ENCODE peak calls at places on chromosomes 3 and 15, in six cellular contexts. H, M, I, U, L and C are unnamed samples.

GRCh38 chr3:151476344-151477018 is 15.6 kb upstream of the IGSF10 start:
- DNase-seq in H (no peak), M (no peak), I (no peak), U (no peak), L (no peak), C (no peak)

GRCh38 chr3:135982404-135982761 is 16.9 kb downstream of the PPP2R3A start:
- DNase-seq in H (no peak), M (peak; percentile 39), I (no peak), U (no peak), L (peak; percentile 52), C (no peak)

GRCh38 chr3:190718691-190719090 is 143.8 kb downstream of the GMNC start:
- DNase-seq in H (no peak), M (peak; percentile 85), I (no peak), U (no peak), L (peak; percentile 89), C (peak; percentile 57)

GRCh38 chr15:52518487-52518886 is 10.2 kb downstream of the MYO5A start:
- DNase-seq in H (no peak), M (peak; percentile 23), I (no peak), U (no peak), L (peak; percentile 63), C (no peak)

GRCh38 chr3:112333002-112333385 is at the start of gene CD200:
- DNase-seq in H (peak; percentile 12), M (peak; percentile 60), I (peak; percentile 81), U (peak; percentile 51), L (peak; percentile 16), C (peak; percentile 69)

GRCh38 chr3:127263586-127264231 is 24.1 kb downstream of the PRR20G start:
- DNase-seq in H (no peak), M (no peak), I (no peak), U (peak; percentile 21), L (no peak), C (no peak)

GRCh38 chr3:115022214-115022613 is 124.9 kb downstream of the ZBTB20 start:
- DNase-seq in H (no peak), M (no peak), I (no peak), U (no peak), L (peak; percentile 0), C (peak; percentile 44)

GRCh38 chr3:137714551-137714950 is 49.6 kb upstream of the SOX14 start:
- DNase-seq in H (no peak), M (no peak), I (no peak), U (no peak), L (no peak), C (no peak)

GRCh38 chr15:73679180-73679579 is 5.0 kb upstream of the CD276 start:
- DNase-seq in H (no peak), M (no peak), I (no peak), U (no peak), L (no peak), C (no peak)

GRCh38 chr3:134846943-134847342 is 51.9 kb downstream of the EPHB1 start:
- DNase-seq in H (no peak), M (peak; percentile 93), I (peak; percentile 29), U (no peak), L (peak; percentile 46), C (peak; percentile 52)

GRCh38 chr3:188389711-188390346 is 235.9 kb downstream of the LPP start:
- DNase-seq in H (peak; percentile 92), M (no peak), I (no peak), U (peak; percentile 57), L (no peak), C (no peak)

GRCh38 chr3:39910828-39911464 is 101.5 kb downstream of the MYRIP start:
- DNase-seq in H (no peak), M (peak; percentile 60), I (no peak), U (no peak), L (no peak), C (peak; percentile 26)

GRCh38 chr3:196796317-196796716 is 56.7 kb downstream of the PAK2 start:
- DNase-seq in H (no peak), M (no peak), I (no peak), U (no peak), L (no peak), C (no peak)

GRCh38 chr3:23263796-23264195 is 60.7 kb downstream of the UBE2E2 start:
- DNase-seq in H (no peak), M (peak; percentile 78), I (no peak), U (no peak), L (peak; percentile 82), C (peak; percentile 63)

GRCh38 chr3:51966486-51966885 is 768 bp downstream of the PCBP4 start:
- DNase-seq in H (no peak), M (no peak), I (no peak), U (no peak), L (no peak), C (no peak)

GRCh38 chr3:108182339-108182738 is 39.9 kb downstream of the IFT57 start:
- DNase-seq in H (no peak), M (peak; percentile 14), I (no peak), U (no peak), L (peak; percentile 78), C (peak; percentile 10)

GRCh38 chr3:32884532-32885031 is 66.8 kb downstream of the TRIM71 start:
- DNase-seq in H (no peak), M (no peak), I (no peak), U (no peak), L (no peak), C (no peak)
- H3K4me3 ChIP-seq in H (no peak overlapping the region), M (no peak overlapping the region), I (no peak overlapping the region), U (no peak overlapping the region), L (no peak overlapping the region), C (no peak overlapping the region)

GRCh38 chr3:102480139-102480538 is 45.3 kb downstream of the ZPLD1 start:
- DNase-seq in H (no peak), M (no peak), I (no peak), U (no peak), L (no peak), C (no peak)
- TF ChIP-seq CTCF in H (no peak), M (no peak), I (no peak), U (no peak), L (no peak), C (no peak)

GRCh38 chr3:9362731-9363530 is at the start of gene THUMPD3:
- DNase-seq in H (peak; percentile 90), M (peak; percentile 92), I (peak; percentile 93), U (peak; percentile 80), L (peak; percentile 85), C (peak; percentile 93)
- H3K4me3 ChIP-seq in H (peak within 1 kb of the TSS; percentile 77), M (peak within 1 kb of the TSS; percentile 70), I (peak within 1 kb of the TSS; percentile 75), U (peak within 1 kb of the TSS; percentile 62), L (peak within 1 kb of the TSS; percentile 67), C (peak within 1 kb of the TSS; percentile 80)

GRCh38 chr3:148625991-148626390 is 71.7 kb upstream of the AGTR1 start:
- DNase-seq in H (no peak), M (no peak), I (no peak), U (no peak), L (no peak), C (peak; percentile 13)

GRCh38 chr3:148629006-148629405 is 68.7 kb upstream of the AGTR1 start:
- DNase-seq in H (no peak), M (no peak), I (no peak), U (no peak), L (no peak), C (no peak)

DNA sequence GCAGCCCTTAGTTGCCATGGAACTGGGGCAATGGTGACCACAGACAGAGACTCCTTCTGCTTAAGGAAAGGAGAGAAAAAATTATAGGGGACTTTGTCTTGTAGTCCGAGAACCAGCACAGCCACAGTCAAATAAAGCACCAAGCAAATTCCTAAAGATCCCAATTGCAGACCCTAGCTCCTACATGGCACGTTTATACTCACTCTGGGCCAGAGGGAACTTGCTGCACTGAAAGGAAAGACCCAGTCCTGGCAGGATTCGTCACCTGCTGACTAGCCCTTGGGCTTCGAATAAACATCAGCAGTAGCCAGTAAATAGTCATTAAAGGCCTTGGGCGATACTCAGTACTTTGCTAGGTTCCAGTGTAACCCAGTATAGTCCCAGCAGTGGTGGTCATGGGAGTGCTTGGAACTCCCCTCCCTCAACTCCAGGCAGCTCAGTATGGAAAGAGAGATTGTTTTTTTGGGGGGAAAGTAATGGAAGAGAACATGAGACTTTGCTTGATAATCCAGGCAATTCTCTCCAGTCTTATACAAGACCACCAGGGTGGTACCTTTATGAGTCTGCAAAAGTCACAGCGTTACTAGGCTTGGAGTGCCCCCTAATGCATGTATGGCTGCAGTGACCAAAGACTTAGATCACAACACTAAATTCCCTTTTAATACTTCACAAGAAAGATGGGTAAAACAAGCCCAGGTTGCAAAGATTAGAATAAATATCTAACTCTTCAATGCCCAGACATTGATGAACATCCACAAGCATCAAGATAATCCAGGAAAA is 66.4 kb upstream of the AGTR1 start:
- DNase-seq in H (no peak), M (no peak), I (no peak), U (no peak), L (no peak), C (peak; percentile 31)
- TF ChIP-seq CTCF in H (peak; percentile 30), M (peak; percentile 27), I (no peak), U (no peak), L (peak; percentile 27), C (peak; percentile 46)

GRCh38 chr3:89113344-89113743 is 5.9 kb downstream of the EPHA3 start:
- DNase-seq in H (no peak), M (no peak), I (no peak), U (no peak), L (no peak), C (no peak)

GRCh38 chr3:89104499-89104898 is 2.9 kb upstream of the EPHA3 start:
- DNase-seq in H (no peak), M (no peak), I (no peak), U (no peak), L (no peak), C (no peak)

GRCh38 chr3:89107461-89108035 is at the start of gene EPHA3:
- DNase-seq in H (no peak), M (peak; percentile 74), I (peak; percentile 86), U (peak; percentile 45), L (peak; percentile 58), C (peak; percentile 60)

GRCh38 chr3:89108154-89108553 is 733 bp downstream of the EPHA3 start:
- DNase-seq in H (no peak), M (no peak), I (no peak), U (no peak), L (no peak), C (no peak)
- H3K4me3 ChIP-seq in H (no peak overlapping the region), M (peak overlapping the region; percentile 70), I (peak overlapping the region; percentile 77), U (peak overlapping the region; percentile 36), L (no peak overlapping the region), C (peak overlapping the region; percentile 54)

GRCh38 chr15:46280753-46281521 is 646.1 kb downstream of the SQOR start:
- DNase-seq in H (peak; percentile 1), M (no peak), I (no peak), U (peak; percentile 31), L (no peak), C (peak; percentile 29)
- TF ChIP-seq CTCF in H (peak; percentile 29), M (no peak), I (no peak), U (no peak), L (peak; percentile 18), C (peak; percentile 29)

GRCh38 chr3:42061042-42061710 is 30.0 kb upstream of the TRAK1 start:
- DNase-seq in H (no peak), M (no peak), I (no peak), U (no peak), L (no peak), C (no peak)
- H3K4me3 ChIP-seq in H (no peak overlapping the region), M (no peak overlapping the region), I (peak overlapping the region; percentile 52), U (no peak overlapping the region), L (no peak overlapping the region), C (no peak overlapping the region)